ENCODE peak calls at places on chromosomes 2 and 18, in seven cellular contexts. A is HS-5; V is AG09309; Q is NCI-H1105 treated with DMSO at 0.1 percent for 48 hours; I is tibial nerve; D is AG04449; N is CD8-positive, alpha-beta memory T cell. J is an unnamed sample.

GRCh38 chr2:179692610-179693009 is 168.8 kb downstream of the ZNF385B start:
- DNase-seq in A (no peak), D (no peak), I (no peak), Q (no peak), N (no peak), V (no peak), J (no peak)

GRCh38 chr18:75218524-75218923 is 7.9 kb downstream of the TSHZ1 start:
- DNase-seq in N (no peak), D (no peak), V (no peak), A (no peak), I (no peak), Q (no peak), J (peak)

GRCh38 chr2:144477943-144478283 is 42.0 kb downstream of the ZEB2 start:
- DNase-seq in D (no peak), Q (no peak), N (no peak), V (no peak), I (no peak), A (no peak), J (no peak)

GRCh38 chr2:33620-34019 is 12.7 kb downstream of the FAM110C start:
- DNase-seq in V (no peak), D (no peak), I (no peak), N (peak), Q (no peak), A (no peak), J (no peak)

GRCh38 chr2:235500761-235501662 is 7.2 kb downstream of the AGAP1 start:
- DNase-seq in V (no peak), D (peak), A (peak), Q (no peak), N (no peak), I (no peak), J (no peak)

GRCh38 chr2:40611196-40611595 is 159.3 kb upstream of the SLC8A1 start:
- DNase-seq in A (no peak), I (no peak), V (no peak), N (no peak), Q (no peak), D (no peak), J (no peak)

GRCh38 chr2:41698787-41699422 is 348.9 kb upstream of the PKDCC start:
- DNase-seq in N (no peak), I (peak), A (no peak), V (no peak), Q (no peak), D (no peak), J (peak)

GRCh38 chr2:55163895-55164509 is 68.1 kb downstream of the CLHC1 start:
- DNase-seq in A (no peak), Q (no peak), D (no peak), I (no peak), N (no peak), V (no peak), J (no peak)

GRCh38 chr2:16026816-16027501 is 86.6 kb downstream of the MYCN start:
- DNase-seq in A (no peak), N (no peak), Q (no peak), I (no peak), D (no peak), V (no peak), J (no peak)

GRCh38 chr18:59909289-59910036 is 9.7 kb downstream of the PMAIP1 start:
- DNase-seq in D (no peak), I (no peak), N (no peak), A (no peak), V (no peak), Q (no peak), J (no peak)

GRCh38 chr2:239109916-239110545 is 262.1 kb downstream of the TWIST2 start:
- DNase-seq in I (no peak), V (no peak), D (no peak), A (no peak), Q (no peak), N (no peak), J (no peak)

GRCh38 chr2:231545105-231545902 is 15.1 kb upstream of the NMUR1 start:
- DNase-seq in Q (no peak), V (peak), D (no peak), A (no peak), I (no peak), N (peak), J (peak)

GRCh38 chr2:160869411-160869810 is 290.8 kb upstream of the TANK start:
- DNase-seq in N (no peak), D (peak), I (peak), Q (no peak), A (peak), V (peak), J (peak)

GRCh38 chr18:74378179-74378682 is 62.6 kb downstream of the C18orf63 start:
- DNase-seq in V (no peak), D (no peak), A (no peak), I (no peak), N (no peak), Q (no peak), J (peak)

GRCh38 chr2:237942512-237942897 is 24.3 kb upstream of the UBE2F start:
- DNase-seq in N (no peak), Q (no peak), I (no peak), V (no peak), A (no peak), D (no peak), J (no peak)

GRCh38 chr2:160482673-160483072 is 10.9 kb downstream of the RBMS1 start:
- DNase-seq in I (no peak), V (no peak), N (no peak), D (no peak), Q (peak), A (no peak), J (no peak)

GRCh38 chr2:130289780-130290179 is 52.9 kb upstream of the IMP4 start:
- DNase-seq in Q (no peak), N (no peak), D (no peak), A (no peak), V (no peak), I (no peak), J (no peak)

GRCh38 chr2:239268549-239268948 is 132.3 kb downstream of the HDAC4 start:
- DNase-seq in Q (no peak), I (no peak), D (no peak), A (no peak), N (no peak), V (no peak), J (no peak)

GRCh38 chr2:222888716-222889115 is 27.9 kb downstream of the ACSL3 start:
- DNase-seq in A (no peak), V (no peak), I (no peak), Q (peak), N (no peak), D (no peak), J (no peak)

GRCh38 chr2:191023235-191023679 is 9.3 kb upstream of the STAT1 start:
- DNase-seq in Q (no peak), I (no peak), V (no peak), D (no peak), A (no peak), N (no peak), J (no peak)

GRCh38 chr2:201707753-201708152 is 9.3 kb upstream of the MPP4 start:
- DNase-seq in D (no peak), N (no peak), I (no peak), A (peak), Q (no peak), V (peak), J (peak)

GRCh38 chr2:38109732-38110181 is 33.8 kb upstream of the CYP1B1 start:
- DNase-seq in I (no peak), N (no peak), V (no peak), Q (no peak), D (no peak), A (no peak), J (no peak)

GRCh38 chr2:57740905-57741304 is 305.7 kb upstream of the VRK2 start:
- DNase-seq in Q (peak), I (no peak), V (no peak), N (no peak), D (no peak), A (no peak), J (no peak)

GRCh38 chr2:63734510-63734909 is 107.2 kb upstream of the UGP2 start:
- DNase-seq in V (no peak), Q (no peak), N (no peak), D (no peak), I (no peak), A (no peak), J (no peak)

GRCh38 chr18:37483221-37483971 is 82.2 kb downstream of the CELF4 start:
- DNase-seq in Q (no peak), I (no peak), V (no peak), A (no peak), D (no peak), N (no peak), J (no peak)

GRCh38 chr18:59428018-59428417 is 69.0 kb upstream of the LMAN1 start:
- DNase-seq in I (no peak), D (no peak), Q (no peak), A (no peak), V (no peak), N (no peak), J (no peak)

GRCh38 chr2:173590278-173590811 is 235.7 kb downstream of the CDCA7 start:
- DNase-seq in V (peak), Q (peak), A (peak), N (no peak), I (peak), D (peak), J (peak)

GRCh38 chr2:121241466-121241865 is 43.5 kb downstream of the TFCP2L1 start:
- DNase-seq in N (no peak), D (no peak), Q (no peak), A (no peak), I (no peak), V (no peak), J (no peak)

GRCh38 chr18:45734505-45734904 is 10.5 kb downstream of the SLC14A1 start:
- DNase-seq in D (no peak), N (no peak), Q (no peak), V (no peak), I (no peak), A (no peak), J (no peak)

GRCh38 chr18:75104483-75104882 is 104.5 kb downstream of the PTGR3 start:
- DNase-seq in A (no peak), V (no peak), N (no peak), I (no peak), D (no peak), Q (no peak), J (no peak)

GRCh38 chr2:202555354-202555753 is 79.4 kb upstream of the FAM117B start:
- DNase-seq in Q (no peak), N (no peak), I (no peak), A (no peak), D (no peak), V (no peak), J (no peak)

GRCh38 chr2:18883626-18884456 is 294.5 kb upstream of the NT5C1B start:
- DNase-seq in D (no peak), A (peak), Q (no peak), V (no peak), N (no peak), I (peak), J (peak)

GRCh38 chr18:13568443-13569392 is 157.6 kb downstream of the FAM210A start:
- DNase-seq in Q (no peak), D (no peak), V (no peak), N (no peak), I (no peak), A (no peak), J (no peak)

GRCh38 chr2:150548527-150548926 is 61.1 kb upstream of the RND3 start:
- DNase-seq in I (no peak), V (no peak), A (no peak), N (no peak), Q (peak), D (no peak), J (peak)

GRCh38 chr2:7725132-7725849 is 808.1 kb downstream of the RNF144A start:
- DNase-seq in N (peak), I (no peak), A (no peak), D (no peak), V (no peak), Q (peak), J (no peak)

GRCh38 chr2:24453379-24454073 is 37.5 kb upstream of the NCOA1 start:
- DNase-seq in D (no peak), A (no peak), V (no peak), Q (no peak), I (no peak), N (no peak), J (no peak)

GRCh38 chr18:36933552-36933951 is 104.6 kb downstream of the KIAA1328 start:
- DNase-seq in D (no peak), I (no peak), N (no peak), Q (no peak), A (no peak), V (no peak), J (no peak)

J was measured in SK-MEL-5.